ENCODE peak calls at places on chromosome 4, in ten cellular contexts. Q is AG20443; X is WTC11; R is neural progenitor cell; D is epithelial cell of esophagus; O is smooth muscle cell of the brain vasculature; B is suprapubic skin; J is left ventricle myocardium inferior; N is EL; C is stimulated activated CD4-positive, alpha-beta T cell treated with anti-CD3 and anti-CD28 coated beads, Interleukin-4, amount 100 ng/mL, for 1 hour. T is an unnamed sample.
A peak's percentile ranks its signal among the peaks of the same experiment; 100 is the strongest.

GRCh38 chr4:2881431-2881830 is 37.8 kb downstream of the ADD1 start:
- DNase-seq in Q (no peak), X (no peak), R (no peak), D (no peak), O (no peak), B (no peak), J (no peak), N (no peak), C (no peak), T (no peak)

GRCh38 chr4:32025840-32026459 is 1305.8 kb downstream of the PCDH7 start:
- DNase-seq in Q (peak; percentile 6), X (no peak), R (no peak), D (peak; percentile 69), O (no peak), B (no peak), J (no peak), N (no peak), C (no peak), T (no peak)

GRCh38 chr4:165325732-165326512 is 1.5 kb upstream of the MSMO1 start:
- DNase-seq in Q (peak; percentile 31), X (no peak), R (no peak), D (peak; percentile 90), O (no peak), B (no peak), J (no peak), N (peak; percentile 85), C (no peak), T (no peak)

GRCh38 chr4:86831262-86832090 is 17.7 kb downstream of the SLC10A6 start:
- DNase-seq in Q (peak; percentile 80), X (no peak), R (no peak), D (peak; percentile 99), O (peak; percentile 56), B (no peak), J (no peak), N (peak; percentile 90), C (no peak), T (peak; percentile 47)

GRCh38 chr4:16745009-16745408 is 153.4 kb downstream of the LDB2 start:
- DNase-seq in Q (peak; percentile 83), X (no peak), R (peak; percentile 18), D (no peak), O (no peak), B (no peak), J (no peak), N (peak; percentile 56), C (no peak), T (peak; percentile 64)

GRCh38 chr4:94576163-94576562 is 124.4 kb downstream of the PDLIM5 start:
- DNase-seq in Q (no peak), X (no peak), R (no peak), D (no peak), O (no peak), B (no peak), J (no peak), N (no peak), C (no peak), T (no peak)

GRCh38 chr4:14726441-14727405 is 275.6 kb upstream of the CPEB2 start:
- DNase-seq in Q (no peak), X (no peak), R (no peak), D (peak; percentile 96), O (peak; percentile 46), B (no peak), J (no peak), N (peak; percentile 78), C (no peak), T (no peak)

GRCh38 chr4:156764846-156765245 is 206.8 kb downstream of the PDGFC start:
- DNase-seq in Q (no peak), X (no peak), R (no peak), D (no peak), O (no peak), B (no peak), J (no peak), N (no peak), C (no peak), T (no peak)

GRCh38 chr4:86955888-86956451 is 21.2 kb downstream of the AFF1 start:
- DNase-seq in Q (no peak), X (no peak), R (no peak), D (peak; percentile 50), O (no peak), B (no peak), J (no peak), N (no peak), C (no peak), T (no peak)

GRCh38 chr4:147334478-147334877 is 146.4 kb upstream of the EDNRA start:
- DNase-seq in Q (no peak), X (no peak), R (no peak), D (peak; percentile 17), O (no peak), B (no peak), J (no peak), N (peak; percentile 27), C (no peak), T (no peak)

GRCh38 chr4:53618321-53618720 is 27.0 kb upstream of the LNX1 start:
- DNase-seq in Q (no peak), X (no peak), R (no peak), D (no peak), O (peak; percentile 9), B (no peak), J (no peak), N (no peak), C (no peak), T (no peak)

GRCh38 chr4:114599231-114600065 is 841 bp downstream of the UGT8 start:
- DNase-seq in Q (peak; percentile 16), X (peak; percentile 53), R (peak; percentile 54), D (no peak), O (no peak), B (no peak), J (no peak), N (no peak), C (no peak), T (no peak)

GRCh38 chr4:114603455-114603854 is 4.8 kb downstream of the UGT8 start:
- DNase-seq in Q (no peak), X (no peak), R (no peak), D (no peak), O (no peak), B (no peak), J (no peak), N (no peak), C (no peak), T (no peak)